ENCODE peak calls at places on chromosomes 3 and 15, in nine cellular contexts. Q, V, S, X, R, F, D, O and C are unnamed samples.

GRCh38 chr15:56390739-56391267 is 25.6 kb downstream of the TEX9 start:
- DNase-seq in S (no peak), R (no peak), D (no peak), X (no peak), V (no peak), Q (peak), F (peak), O (no peak), C (no peak)

GRCh38 chr3:42581400-42581708 is 413 bp downstream of the SEC22C start:
- DNase-seq in R (no peak), O (no peak), F (no peak), Q (no peak), X (no peak), D (no peak), S (peak), V (no peak), C (no peak)

GRCh38 chr15:81852826-81853225 is 193.0 kb downstream of the MEX3B start:
- DNase-seq in S (no peak), X (no peak), O (no peak), Q (no peak), F (no peak), R (no peak), V (no peak), D (no peak), C (no peak)

GRCh38 chr3:53227993-53228885 is 27.6 kb downstream of the TKT start:
- DNase-seq in Q (no peak), R (peak), V (no peak), S (no peak), D (no peak), O (no peak), F (no peak), X (no peak), C (no peak)

GRCh38 chr15:28191832-28192231 is 92.7 kb upstream of the OCA2 start:
- DNase-seq in Q (peak), D (no peak), X (no peak), F (no peak), R (no peak), S (no peak), O (peak), V (no peak), C (peak)

GRCh38 chr15:35673093-35673573 is 127.2 kb upstream of the DPH6 start:
- DNase-seq in V (peak), X (no peak), D (no peak), Q (no peak), S (no peak), F (no peak), R (peak), O (peak), C (no peak)

GRCh38 chr3:66625464-66626216 is 124.8 kb upstream of the LRIG1 start:
- DNase-seq in D (no peak), O (no peak), X (no peak), R (no peak), Q (no peak), V (no peak), S (no peak), F (no peak), C (no peak)

GRCh38 chr3:72152551-72153476 is 367.9 kb upstream of the PROK2 start:
- DNase-seq in D (no peak), S (peak), O (peak), R (peak), F (peak), X (no peak), V (peak), Q (peak), C (no peak)

GRCh38 chr3:25897019-25897418 is 107.1 kb downstream of the OXSM start:
- DNase-seq in O (peak), F (no peak), X (no peak), R (peak), V (peak), D (peak), S (peak), Q (no peak), C (peak)

GRCh38 chr15:42419369-42419768 is 60.1 kb downstream of the CAPN3 start:
- DNase-seq in D (no peak), Q (no peak), F (no peak), R (no peak), S (no peak), X (no peak), V (no peak), O (no peak), C (no peak)

GRCh38 chr3:133606342-133606741 is 32.9 kb downstream of the CDV3 start:
- DNase-seq in F (no peak), O (no peak), S (no peak), D (no peak), R (no peak), V (no peak), Q (no peak), X (no peak), C (no peak)

GRCh38 chr3:106247902-106248684 is 379.3 kb upstream of the CBLB start:
- DNase-seq in F (no peak), V (no peak), O (no peak), Q (peak), R (no peak), S (no peak), D (no peak), X (no peak), C (no peak)

GRCh38 chr3:134897391-134898131 is 102.5 kb downstream of the EPHB1 start:
- DNase-seq in Q (no peak), D (no peak), O (no peak), F (no peak), S (no peak), R (no peak), V (no peak), X (no peak), C (no peak)

DNA sequence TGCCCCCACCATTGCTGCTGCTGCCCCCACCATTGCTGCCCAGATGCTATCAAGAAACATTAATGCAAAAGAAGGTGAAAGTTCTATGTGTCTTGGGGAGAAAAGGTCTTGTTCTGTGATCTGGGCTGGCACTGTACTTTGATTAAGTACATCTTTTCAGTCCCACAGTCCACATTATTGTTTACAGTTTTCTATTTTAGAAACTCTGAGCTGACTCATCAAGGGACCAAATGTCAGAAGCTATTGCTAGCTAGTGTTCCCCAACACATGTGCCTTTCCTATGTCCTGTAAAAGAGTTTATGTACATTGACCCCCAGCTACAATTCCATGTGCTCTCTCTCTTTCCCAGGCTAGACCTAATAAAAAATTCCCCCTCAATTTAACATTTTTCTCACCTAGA is 264.7 kb upstream of the NECTIN3 start:
- DNase-seq in D (no peak), X (no peak), S (no peak), F (no peak), Q (peak), V (peak), R (no peak), O (peak), C (no peak)
- H2AFZ ChIP-seq in D (no peak), X (no peak), S (no peak), F (no peak), Q (no peak), V (no peak), R (no peak), O (no peak), C (no peak)

GRCh38 chr15:43954181-43954621 is 127.4 kb downstream of the WDR76 start:
- DNase-seq in X (no peak), R (no peak), S (no peak), O (no peak), Q (peak), F (peak), D (no peak), V (no peak), C (no peak)

GRCh38 chr15:43955140-43955539 is 128.3 kb downstream of the WDR76 start:
- DNase-seq in X (no peak), F (no peak), D (no peak), R (no peak), Q (no peak), O (no peak), S (no peak), V (no peak), C (no peak)

GRCh38 chr15:43957724-43958123 is 130.9 kb downstream of the WDR76 start:
- DNase-seq in D (no peak), R (no peak), X (no peak), Q (no peak), S (no peak), O (no peak), V (no peak), F (no peak), C (no peak)

GRCh38 chr15:43953402-43953801 is 126.6 kb downstream of the WDR76 start:
- DNase-seq in S (no peak), R (no peak), X (no peak), V (no peak), F (no peak), Q (no peak), O (no peak), D (no peak), C (no peak)

GRCh38 chr15:43958894-43959330 is 132.1 kb downstream of the WDR76 start:
- DNase-seq in V (peak), S (peak), D (no peak), X (no peak), Q (peak), O (peak), R (no peak), F (peak), C (peak)
- H2AFZ ChIP-seq in V (no peak), S (no peak), D (no peak), X (no peak), Q (no peak), O (no peak), R (no peak), F (no peak), C (no peak)

DNA sequence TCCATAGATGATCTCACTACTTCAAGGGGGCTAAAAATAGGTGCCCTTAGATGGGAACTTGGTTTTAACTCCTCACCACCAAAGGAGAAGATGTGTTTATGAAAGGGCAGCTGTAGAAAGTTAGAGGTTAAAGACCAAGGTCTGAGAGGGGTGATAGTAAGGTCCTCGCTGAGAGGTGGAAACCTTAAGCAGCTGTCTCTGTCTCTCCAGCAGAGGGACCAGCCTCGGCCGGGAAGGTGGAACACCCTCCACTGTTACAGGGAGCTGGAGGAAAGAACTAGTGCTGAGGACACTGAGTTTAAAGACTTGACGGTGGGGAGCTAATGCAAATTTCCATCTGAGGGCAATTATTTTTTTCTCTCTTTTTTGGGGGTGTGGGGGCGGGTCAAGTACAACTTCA is 8.9 kb upstream of the RLBP1 start:
- DNase-seq in O (peak), X (no peak), D (no peak), Q (no peak), S (no peak), V (no peak), R (no peak), F (no peak), C (peak)
- H2AFZ ChIP-seq in O (no peak), X (no peak), D (no peak), Q (no peak), S (peak), V (no peak), R (peak), F (no peak), C (no peak)

DNA sequence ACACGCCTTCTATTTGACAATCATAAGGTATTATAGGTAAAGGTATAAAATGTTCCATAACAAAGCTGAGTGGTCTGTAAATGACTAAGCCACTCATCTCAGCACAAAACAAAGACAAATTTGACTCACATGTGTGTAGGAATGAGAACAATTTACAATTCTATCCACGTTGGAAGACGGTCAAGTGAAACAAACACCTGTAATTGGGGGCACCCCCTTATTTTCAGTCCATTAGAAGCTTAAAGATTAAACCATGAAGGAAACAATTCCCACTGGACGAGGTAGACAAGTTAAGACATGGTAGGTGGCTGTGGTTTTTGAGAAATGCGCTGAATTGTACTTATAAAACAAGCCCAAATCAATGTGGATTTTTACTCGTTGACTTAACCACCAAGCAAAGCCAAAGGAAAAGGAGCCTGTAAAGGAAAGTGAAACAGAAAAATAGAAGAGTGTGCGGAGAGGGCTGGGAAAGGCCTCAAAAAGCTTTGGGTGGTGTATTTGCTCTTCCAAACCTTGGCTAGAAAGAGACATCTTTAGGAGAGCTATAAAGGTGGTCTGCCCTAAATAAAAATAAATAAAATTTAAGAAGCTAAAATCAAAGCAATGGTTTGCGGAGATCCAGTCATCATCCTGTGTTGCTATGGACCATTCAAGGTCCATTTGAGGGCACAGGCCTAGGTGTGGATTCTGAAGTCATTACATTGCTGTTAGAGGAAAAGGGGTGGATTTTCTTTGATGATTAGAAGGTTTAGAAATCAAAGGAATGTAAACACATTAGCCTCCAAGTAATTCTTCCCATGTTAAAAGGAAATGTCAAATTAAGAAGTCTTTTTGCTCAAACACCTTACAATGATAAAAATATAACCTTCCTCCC is 135.0 kb downstream of the TFG start:
- DNase-seq in D (no peak), F (peak), R (no peak), Q (peak), S (no peak), O (no peak), X (no peak), V (no peak), C (no peak)
- H2AFZ ChIP-seq in D (no peak), F (peak), R (no peak), Q (no peak), S (no peak), O (no peak), X (no peak), V (no peak), C (no peak)

GRCh38 chr3:143510601-143511000 is 337.7 kb downstream of the SLC9A9 start:
- DNase-seq in V (no peak), D (no peak), F (peak), Q (no peak), O (peak), X (no peak), S (no peak), R (no peak), C (no peak)

GRCh38 chr3:143511174-143511879 is 336.9 kb downstream of the SLC9A9 start:
- DNase-seq in V (no peak), D (no peak), S (no peak), F (no peak), X (no peak), Q (no peak), O (no peak), R (no peak), C (no peak)

GRCh38 chr3:143502101-143502500 is 346.2 kb downstream of the SLC9A9 start:
- DNase-seq in V (peak), D (no peak), F (no peak), O (peak), R (no peak), S (peak), Q (no peak), X (no peak), C (no peak)

GRCh38 chr3:143503325-143503885 is 344.9 kb downstream of the SLC9A9 start:
- DNase-seq in S (no peak), D (no peak), Q (no peak), R (no peak), O (no peak), X (no peak), V (no peak), F (no peak), C (no peak)

GRCh38 chr3:143507735-143508580 is 340.3 kb downstream of the SLC9A9 start:
- DNase-seq in S (peak), X (no peak), F (peak), V (no peak), O (peak), R (no peak), Q (peak), D (no peak), C (no peak)
- H2AFZ ChIP-seq in S (peak), X (no peak), F (no peak), V (no peak), O (no peak), R (no peak), Q (no peak), D (no peak), C (no peak)

GRCh38 chr3:49132437-49133225 is at the start of gene LAMB2:
- DNase-seq in S (peak), F (peak), R (peak), O (peak), D (no peak), Q (peak), V (peak), X (no peak), C (peak)

GRCh38 chr3:49131576-49131975 is 1.3 kb downstream of the LAMB2 start:
- DNase-seq in R (no peak), F (no peak), O (no peak), V (no peak), X (no peak), Q (no peak), S (no peak), D (no peak), C (no peak)

GRCh38 chr3:49131040-49131439 is 1.8 kb downstream of the LAMB2 start:
- DNase-seq in Q (no peak), S (no peak), D (no peak), F (no peak), X (no peak), V (no peak), R (no peak), O (no peak), C (no peak)

GRCh38 chr3:49133226-49133951 is 539 bp upstream of the LAMB2 start:
- DNase-seq in D (no peak), Q (peak), O (peak), R (peak), F (peak), S (peak), V (peak), X (no peak), C (peak)

GRCh38 chr3:49132073-49132436 is 795 bp downstream of the LAMB2 start:
- DNase-seq in X (no peak), D (no peak), R (no peak), S (no peak), Q (no peak), V (no peak), F (no peak), O (no peak), C (no peak)
- H2AFZ ChIP-seq in X (no peak), D (no peak), R (no peak), S (peak), Q (no peak), V (no peak), F (peak), O (peak), C (peak)